ENCODE peak calls at places on chromosomes 16 and 17, in seven cellular contexts. T, Q, E, J, D, A and O are unnamed samples.

GRCh38 chr17:13925579-13925978 is 143.7 kb upstream of the COX10 start:
- DNase-seq in T (no peak), Q (no peak), E (no peak), J (no peak), D (no peak), A (no peak), O (no peak)

GRCh38 chr17:81885869-81886548 is 5.4 kb downstream of the ALYREF start:
- DNase-seq in T (peak), Q (no peak), E (no peak), J (no peak), D (no peak), A (peak), O (no peak)

GRCh38 chr16:57725976-57726375 is 9.6 kb upstream of the KATNB1 start:
- DNase-seq in T (no peak), Q (no peak), E (no peak), J (no peak), D (no peak), A (no peak), O (no peak)

GRCh38 chr17:62189377-62189776 is 124.3 kb upstream of the MED13 start:
- DNase-seq in T (no peak), Q (no peak), E (no peak), J (no peak), D (no peak), A (no peak), O (no peak)

GRCh38 chr17:15966183-15966878 is 21.4 kb downstream of the ADORA2B start:
- DNase-seq in T (no peak), Q (no peak), E (peak), J (peak), D (no peak), A (no peak), O (no peak)

GRCh38 chr16:11088432-11088794 is 144.0 kb downstream of the CLEC16A start:
- DNase-seq in T (no peak), Q (no peak), E (no peak), J (no peak), D (no peak), A (no peak), O (no peak)

GRCh38 chr17:21365016-21365415 is 11.1 kb upstream of the KCNJ12 start:
- DNase-seq in T (no peak), Q (no peak), E (no peak), J (no peak), D (no peak), A (no peak), O (no peak)

GRCh38 chr17:82236142-82236971 is 7.5 kb downstream of the SLC16A3 start:
- DNase-seq in T (peak), Q (no peak), E (peak), J (peak), D (no peak), A (peak), O (peak)

GRCh38 chr16:27698266-27698665 is 148.3 kb downstream of the KATNIP start:
- DNase-seq in T (no peak), Q (no peak), E (peak), J (no peak), D (no peak), A (peak), O (no peak)

GRCh38 chr16:2426941-2427361 is 2.3 kb upstream of the CCNF start:
- DNase-seq in T (no peak), Q (no peak), E (no peak), J (no peak), D (no peak), A (no peak), O (no peak)

GRCh38 chr16:66295761-66296546 is 70.5 kb upstream of the CDH5 start:
- DNase-seq in T (no peak), Q (no peak), E (no peak), J (no peak), D (no peak), A (no peak), O (peak)

GRCh38 chr16:89064606-89065444 is 28.8 kb upstream of the ACSF3 start:
- DNase-seq in T (no peak), Q (no peak), E (no peak), J (no peak), D (no peak), A (no peak), O (no peak)
- TF ChIP-seq JUND in T (no peak), Q (no peak), E (no peak), J (no peak), D (no peak), A (no peak), O (no peak)

GRCh38 chr17:38511126-38512108 is 83.2 kb downstream of the ARHGAP23 start:
- DNase-seq in T (no peak), Q (no peak), E (no peak), J (no peak), D (no peak), A (peak), O (no peak)
- TF ChIP-seq JUND in T (peak), Q (no peak), E (no peak), J (no peak), D (no peak), A (no peak), O (no peak)

DNA sequence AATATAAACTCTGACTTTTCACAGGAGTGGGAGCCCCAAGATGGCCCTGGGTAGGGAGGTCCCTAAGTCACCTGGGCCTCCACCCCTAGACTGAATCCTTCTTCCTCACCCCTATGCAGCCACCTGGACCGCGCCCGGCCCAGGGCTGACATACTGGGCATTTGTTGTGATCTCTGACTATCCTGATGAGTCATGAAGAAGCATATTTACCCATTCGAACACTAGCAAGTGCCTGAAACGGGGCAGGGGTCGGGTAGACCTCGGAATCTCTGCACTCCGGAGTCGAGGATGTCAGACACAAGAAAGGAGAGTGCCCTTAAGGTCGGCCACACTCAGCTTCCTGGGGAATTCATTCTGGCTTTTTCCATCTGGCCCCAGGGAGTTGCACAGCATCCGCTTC is 10.3 kb downstream of the METTL22 start:
- DNase-seq in T (no peak), Q (no peak), E (no peak), J (no peak), D (no peak), A (no peak), O (no peak)
- TF ChIP-seq JUND in T (no peak), Q (no peak), E (no peak), J (no peak), D (no peak), A (no peak), O (no peak)

GRCh38 chr17:6304894-6305612 is 129.9 kb downstream of the AIPL1 start:
- DNase-seq in T (no peak), Q (no peak), E (no peak), J (no peak), D (no peak), A (no peak), O (no peak)

GRCh38 chr17:6303664-6304063 is 131.3 kb downstream of the AIPL1 start:
- DNase-seq in T (no peak), Q (no peak), E (peak), J (no peak), D (no peak), A (no peak), O (peak)

GRCh38 chr17:6305613-6306360 is 129.1 kb downstream of the AIPL1 start:
- DNase-seq in T (no peak), Q (no peak), E (no peak), J (no peak), D (no peak), A (no peak), O (no peak)

GRCh38 chr17:6306820-6307219 is 128.1 kb downstream of the AIPL1 start:
- DNase-seq in T (no peak), Q (no peak), E (no peak), J (no peak), D (no peak), A (no peak), O (no peak)
- TF ChIP-seq JUND in T (no peak), Q (no peak), E (no peak), J (no peak), D (no peak), A (no peak), O (no peak)

GRCh38 chr17:40122944-40123810 is 1.4 kb downstream of the MSL1 start:
- DNase-seq in T (peak), Q (no peak), E (peak), J (no peak), D (no peak), A (peak), O (peak)

GRCh38 chr17:40123811-40124114 is 2.0 kb downstream of the MSL1 start:
- DNase-seq in T (no peak), Q (no peak), E (no peak), J (no peak), D (no peak), A (no peak), O (no peak)

GRCh38 chr17:40121191-40121885 is 433 bp upstream of the MSL1 start:
- DNase-seq in T (no peak), Q (no peak), E (no peak), J (no peak), D (no peak), A (no peak), O (peak)

GRCh38 chr17:40121886-40122465 is at the start of gene MSL1:
- DNase-seq in T (peak), Q (no peak), E (peak), J (peak), D (no peak), A (peak), O (peak)

GRCh38 chr17:40122466-40122943 is 734 bp downstream of the MSL1 start:
- DNase-seq in T (peak), Q (no peak), E (peak), J (no peak), D (no peak), A (peak), O (peak)
- TF ChIP-seq JUND in T (no peak), Q (no peak), E (no peak), J (no peak), D (no peak), A (no peak), O (no peak)

GRCh38 chr16:50172195-50172922 is 19.3 kb downstream of the TENT4B start:
- DNase-seq in T (no peak), Q (no peak), E (no peak), J (no peak), D (no peak), A (no peak), O (no peak)

GRCh38 chr16:50178397-50179018 is 25.4 kb downstream of the TENT4B start:
- DNase-seq in T (no peak), Q (no peak), E (no peak), J (no peak), D (no peak), A (no peak), O (no peak)

GRCh38 chr16:50167603-50168002 is 14.5 kb downstream of the TENT4B start:
- DNase-seq in T (no peak), Q (no peak), E (no peak), J (no peak), D (no peak), A (no peak), O (no peak)

GRCh38 chr16:50169555-50170096 is 16.5 kb downstream of the TENT4B start:
- DNase-seq in T (no peak), Q (no peak), E (no peak), J (no peak), D (no peak), A (no peak), O (no peak)

GRCh38 chr16:50173318-50173717 is 20.2 kb downstream of the TENT4B start:
- DNase-seq in T (no peak), Q (no peak), E (no peak), J (no peak), D (no peak), A (no peak), O (no peak)
- TF ChIP-seq JUND in T (no peak), Q (no peak), E (no peak), J (no peak), D (no peak), A (no peak), O (no peak)